ENCODE peak calls at places on chromosomes 16 and 17, in nine cellular contexts. One of them, this sample, is unnamed.
A peak's percentile ranks its signal among the peaks of the same experiment; 100 is the strongest.

GRCh38 chr17:37422971-37423625 is 16.4 kb downstream of the TADA2A start:
- DNase-seq in RPMI8226: no peak
- DNase-seq in ELR: no peak
- DNase-seq in cardiac septum: no peak
- DNase-seq in cardiac fibroblast: no peak
- DNase-seq in EL: no peak
- DNase-seq in stimulated activated CD4-positive, alpha-beta T cell treated with anti-CD3 and anti-CD28 coated beads, TNF-alpha, amount 100 ng/mL, for 48 hours: no peak
- DNase-seq in lung microvascular endothelial cell: no peak
- DNase-seq in uterus: no peak
- DNase-seq in this sample: no peak

GRCh38 chr17:74861554-74862107 is 1.9 kb upstream of the GRIN2C start:
- DNase-seq in RPMI8226: no peak
- DNase-seq in ELR: no peak
- DNase-seq in cardiac septum: no peak
- DNase-seq in cardiac fibroblast: no peak
- DNase-seq in EL: no peak
- DNase-seq in stimulated activated CD4-positive, alpha-beta T cell treated with anti-CD3 and anti-CD28 coated beads, TNF-alpha, amount 100 ng/mL, for 48 hours: no peak
- DNase-seq in lung microvascular endothelial cell: no peak
- DNase-seq in uterus: no peak
- DNase-seq in this sample: no peak

GRCh38 chr17:8151641-8152111 is 528 bp downstream of the PER1 start:
- DNase-seq in RPMI8226: no peak
- DNase-seq in ELR: peak; percentile 78
- DNase-seq in cardiac septum: peak; percentile 92
- DNase-seq in cardiac fibroblast: peak; percentile 86
- DNase-seq in EL: peak; percentile 68
- DNase-seq in stimulated activated CD4-positive, alpha-beta T cell treated with anti-CD3 and anti-CD28 coated beads, TNF-alpha, amount 100 ng/mL, for 48 hours: no peak
- DNase-seq in lung microvascular endothelial cell: peak; percentile 82
- DNase-seq in uterus: peak; percentile 96
- DNase-seq in this sample: no peak

GRCh38 chr17:48972749-48973097 is 4.3 kb upstream of the GIP start:
- DNase-seq in RPMI8226: no peak
- DNase-seq in ELR: no peak
- DNase-seq in cardiac septum: no peak
- DNase-seq in cardiac fibroblast: no peak
- DNase-seq in EL: no peak
- DNase-seq in stimulated activated CD4-positive, alpha-beta T cell treated with anti-CD3 and anti-CD28 coated beads, TNF-alpha, amount 100 ng/mL, for 48 hours: no peak
- DNase-seq in lung microvascular endothelial cell: no peak
- DNase-seq in uterus: no peak
- DNase-seq in this sample: no peak

GRCh38 chr17:61812747-61813146 is 50.6 kb downstream of the BRIP1 start:
- DNase-seq in RPMI8226: no peak
- DNase-seq in ELR: no peak
- DNase-seq in cardiac septum: no peak
- DNase-seq in cardiac fibroblast: no peak
- DNase-seq in EL: no peak
- DNase-seq in stimulated activated CD4-positive, alpha-beta T cell treated with anti-CD3 and anti-CD28 coated beads, TNF-alpha, amount 100 ng/mL, for 48 hours: no peak
- DNase-seq in lung microvascular endothelial cell: no peak
- DNase-seq in uterus: no peak
- DNase-seq in this sample: no peak

GRCh38 chr17:51353296-51353695 is 93.0 kb downstream of the UTP18 start:
- DNase-seq in RPMI8226: no peak
- DNase-seq in ELR: no peak
- DNase-seq in cardiac septum: no peak
- DNase-seq in cardiac fibroblast: no peak
- DNase-seq in EL: no peak
- DNase-seq in stimulated activated CD4-positive, alpha-beta T cell treated with anti-CD3 and anti-CD28 coated beads, TNF-alpha, amount 100 ng/mL, for 48 hours: no peak
- DNase-seq in lung microvascular endothelial cell: no peak
- DNase-seq in uterus: no peak
- DNase-seq in this sample: no peak

GRCh38 chr16:57374067-57374534 is 1.8 kb downstream of the CX3CL1 start:
- DNase-seq in RPMI8226: no peak
- DNase-seq in ELR: no peak
- DNase-seq in cardiac septum: no peak
- DNase-seq in cardiac fibroblast: peak; percentile 43
- DNase-seq in EL: no peak
- DNase-seq in stimulated activated CD4-positive, alpha-beta T cell treated with anti-CD3 and anti-CD28 coated beads, TNF-alpha, amount 100 ng/mL, for 48 hours: no peak
- DNase-seq in lung microvascular endothelial cell: no peak
- DNase-seq in uterus: peak; percentile 54
- DNase-seq in this sample: peak; percentile 9

GRCh38 chr16:26816266-26816665 is 250.5 kb upstream of the C16orf82 start:
- DNase-seq in RPMI8226: no peak
- DNase-seq in ELR: no peak
- DNase-seq in cardiac septum: no peak
- DNase-seq in cardiac fibroblast: no peak
- DNase-seq in EL: no peak
- DNase-seq in stimulated activated CD4-positive, alpha-beta T cell treated with anti-CD3 and anti-CD28 coated beads, TNF-alpha, amount 100 ng/mL, for 48 hours: no peak
- DNase-seq in lung microvascular endothelial cell: no peak
- DNase-seq in uterus: no peak
- DNase-seq in this sample: no peak

GRCh38 chr17:77184474-77184873 is 43.7 kb downstream of the SEC14L1 start:
- DNase-seq in RPMI8226: no peak
- DNase-seq in ELR: no peak
- DNase-seq in cardiac septum: no peak
- DNase-seq in cardiac fibroblast: no peak
- DNase-seq in EL: no peak
- DNase-seq in stimulated activated CD4-positive, alpha-beta T cell treated with anti-CD3 and anti-CD28 coated beads, TNF-alpha, amount 100 ng/mL, for 48 hours: no peak
- DNase-seq in lung microvascular endothelial cell: no peak
- DNase-seq in uterus: no peak
- DNase-seq in this sample: no peak

GRCh38 chr17:34850023-34850422 is 111.2 kb downstream of the CCT6B start:
- DNase-seq in RPMI8226: no peak
- DNase-seq in ELR: no peak
- DNase-seq in cardiac septum: no peak
- DNase-seq in cardiac fibroblast: no peak
- DNase-seq in EL: no peak
- DNase-seq in stimulated activated CD4-positive, alpha-beta T cell treated with anti-CD3 and anti-CD28 coated beads, TNF-alpha, amount 100 ng/mL, for 48 hours: no peak
- DNase-seq in lung microvascular endothelial cell: no peak
- DNase-seq in uterus: no peak
- DNase-seq in this sample: no peak

GRCh38 chr16:88681709-88682451 is 4.4 kb downstream of the SNAI3 start:
- DNase-seq in RPMI8226: peak; percentile 90
- DNase-seq in ELR: peak; percentile 49
- DNase-seq in cardiac septum: no peak
- DNase-seq in cardiac fibroblast: no peak
- DNase-seq in EL: no peak
- DNase-seq in stimulated activated CD4-positive, alpha-beta T cell treated with anti-CD3 and anti-CD28 coated beads, TNF-alpha, amount 100 ng/mL, for 48 hours: peak; percentile 75
- DNase-seq in lung microvascular endothelial cell: no peak
- DNase-seq in uterus: no peak
- DNase-seq in this sample: no peak

GRCh38 chr17:37731056-37731455 is 13.8 kb downstream of the HNF1B start:
- DNase-seq in RPMI8226: no peak
- DNase-seq in ELR: no peak
- DNase-seq in cardiac septum: no peak
- DNase-seq in cardiac fibroblast: no peak
- DNase-seq in EL: no peak
- DNase-seq in stimulated activated CD4-positive, alpha-beta T cell treated with anti-CD3 and anti-CD28 coated beads, TNF-alpha, amount 100 ng/mL, for 48 hours: no peak
- DNase-seq in lung microvascular endothelial cell: no peak
- DNase-seq in uterus: no peak
- DNase-seq in this sample: no peak

GRCh38 chr17:77498875-77499698 is 358.3 kb downstream of the SEC14L1 start:
- DNase-seq in RPMI8226: no peak
- DNase-seq in ELR: no peak
- DNase-seq in cardiac septum: peak; percentile 43
- DNase-seq in cardiac fibroblast: no peak
- DNase-seq in EL: no peak
- DNase-seq in stimulated activated CD4-positive, alpha-beta T cell treated with anti-CD3 and anti-CD28 coated beads, TNF-alpha, amount 100 ng/mL, for 48 hours: no peak
- DNase-seq in lung microvascular endothelial cell: no peak
- DNase-seq in uterus: peak; percentile 16
- DNase-seq in this sample: no peak

GRCh38 chr17:6078370-6078950 is 8.3 kb downstream of the WSCD1 start:
- DNase-seq in RPMI8226: no peak
- DNase-seq in ELR: no peak
- DNase-seq in cardiac septum: no peak
- DNase-seq in cardiac fibroblast: no peak
- DNase-seq in EL: no peak
- DNase-seq in stimulated activated CD4-positive, alpha-beta T cell treated with anti-CD3 and anti-CD28 coated beads, TNF-alpha, amount 100 ng/mL, for 48 hours: no peak
- DNase-seq in lung microvascular endothelial cell: no peak
- DNase-seq in uterus: no peak
- DNase-seq in this sample: peak; percentile 68

GRCh38 chr17:18039535-18040286 is 503 bp downstream of the GID4 start:
- DNase-seq in RPMI8226: peak; percentile 70
- DNase-seq in ELR: peak; percentile 45
- DNase-seq in cardiac septum: no peak
- DNase-seq in cardiac fibroblast: no peak
- DNase-seq in EL: peak; percentile 40
- DNase-seq in stimulated activated CD4-positive, alpha-beta T cell treated with anti-CD3 and anti-CD28 coated beads, TNF-alpha, amount 100 ng/mL, for 48 hours: no peak
- DNase-seq in lung microvascular endothelial cell: no peak
- DNase-seq in uterus: peak; percentile 31
- DNase-seq in this sample: peak; percentile 65

GRCh38 chr16:23362460-23363317 is 60.6 kb downstream of the SCNN1B start:
- DNase-seq in RPMI8226: no peak
- DNase-seq in ELR: no peak
- DNase-seq in cardiac septum: peak; percentile 60
- DNase-seq in cardiac fibroblast: no peak
- DNase-seq in EL: no peak
- DNase-seq in stimulated activated CD4-positive, alpha-beta T cell treated with anti-CD3 and anti-CD28 coated beads, TNF-alpha, amount 100 ng/mL, for 48 hours: no peak
- DNase-seq in lung microvascular endothelial cell: peak; percentile 97
- DNase-seq in uterus: peak; percentile 64
- DNase-seq in this sample: no peak

GRCh38 chr17:43219001-43219400 is 7.3 kb downstream of the TMEM106A start:
- DNase-seq in RPMI8226: no peak
- DNase-seq in ELR: no peak
- DNase-seq in cardiac septum: no peak
- DNase-seq in cardiac fibroblast: no peak
- DNase-seq in EL: no peak
- DNase-seq in stimulated activated CD4-positive, alpha-beta T cell treated with anti-CD3 and anti-CD28 coated beads, TNF-alpha, amount 100 ng/mL, for 48 hours: no peak
- DNase-seq in lung microvascular endothelial cell: no peak
- DNase-seq in uterus: no peak
- DNase-seq in this sample: no peak

GRCh38 chr16:24309222-24309905 is 53.2 kb downstream of the CACNG3 start:
- DNase-seq in RPMI8226: peak; percentile 73
- DNase-seq in ELR: peak; percentile 52
- DNase-seq in cardiac septum: no peak
- DNase-seq in cardiac fibroblast: peak; percentile 15
- DNase-seq in EL: peak; percentile 49
- DNase-seq in stimulated activated CD4-positive, alpha-beta T cell treated with anti-CD3 and anti-CD28 coated beads, TNF-alpha, amount 100 ng/mL, for 48 hours: peak; percentile 54
- DNase-seq in lung microvascular endothelial cell: peak; percentile 59
- DNase-seq in uterus: no peak
- DNase-seq in this sample: no peak

GRCh38 chr17:64250211-64250835 is 12.7 kb downstream of the TEX2 start:
- DNase-seq in RPMI8226: no peak
- DNase-seq in ELR: no peak
- DNase-seq in cardiac septum: no peak
- DNase-seq in cardiac fibroblast: no peak
- DNase-seq in EL: no peak
- DNase-seq in stimulated activated CD4-positive, alpha-beta T cell treated with anti-CD3 and anti-CD28 coated beads, TNF-alpha, amount 100 ng/mL, for 48 hours: no peak
- DNase-seq in lung microvascular endothelial cell: peak; percentile 11
- DNase-seq in uterus: no peak
- DNase-seq in this sample: no peak

GRCh38 chr16:17359778-17360177 is 111.0 kb downstream of the XYLT1 start:
- DNase-seq in RPMI8226: peak; percentile 25
- DNase-seq in ELR: peak; percentile 50
- DNase-seq in cardiac septum: no peak
- DNase-seq in cardiac fibroblast: peak; percentile 9
- DNase-seq in EL: peak; percentile 79
- DNase-seq in stimulated activated CD4-positive, alpha-beta T cell treated with anti-CD3 and anti-CD28 coated beads, TNF-alpha, amount 100 ng/mL, for 48 hours: peak; percentile 58
- DNase-seq in lung microvascular endothelial cell: no peak
- DNase-seq in uterus: no peak
- DNase-seq in this sample: no peak

GRCh38 chr17:74986206-74986576 is 1.2 kb upstream of the CDR2L start:
- DNase-seq in RPMI8226: no peak
- DNase-seq in ELR: no peak
- DNase-seq in cardiac septum: no peak
- DNase-seq in cardiac fibroblast: no peak
- DNase-seq in EL: no peak
- DNase-seq in stimulated activated CD4-positive, alpha-beta T cell treated with anti-CD3 and anti-CD28 coated beads, TNF-alpha, amount 100 ng/mL, for 48 hours: no peak
- DNase-seq in lung microvascular endothelial cell: no peak
- DNase-seq in uterus: no peak
- DNase-seq in this sample: no peak

GRCh38 chr16:51359141-51359960 is 208.3 kb upstream of the SALL1 start:
- DNase-seq in RPMI8226: no peak
- DNase-seq in ELR: no peak
- DNase-seq in cardiac septum: no peak
- DNase-seq in cardiac fibroblast: peak; percentile 12
- DNase-seq in EL: no peak
- DNase-seq in stimulated activated CD4-positive, alpha-beta T cell treated with anti-CD3 and anti-CD28 coated beads, TNF-alpha, amount 100 ng/mL, for 48 hours: no peak
- DNase-seq in lung microvascular endothelial cell: no peak
- DNase-seq in uterus: peak; percentile 49
- DNase-seq in this sample: peak; percentile 76

GRCh38 chr16:25317732-25318316 is 60.2 kb upstream of the ZKSCAN2 start:
- DNase-seq in RPMI8226: no peak
- DNase-seq in ELR: no peak
- DNase-seq in cardiac septum: no peak
- DNase-seq in cardiac fibroblast: no peak
- DNase-seq in EL: no peak
- DNase-seq in stimulated activated CD4-positive, alpha-beta T cell treated with anti-CD3 and anti-CD28 coated beads, TNF-alpha, amount 100 ng/mL, for 48 hours: no peak
- DNase-seq in lung microvascular endothelial cell: no peak
- DNase-seq in uterus: no peak
- DNase-seq in this sample: no peak

GRCh38 chr17:17928422-17929386 is 43.5 kb downstream of the TOM1L2 start:
- DNase-seq in RPMI8226: no peak
- DNase-seq in ELR: no peak
- DNase-seq in cardiac septum: no peak
- DNase-seq in cardiac fibroblast: peak; percentile 40
- DNase-seq in EL: no peak
- DNase-seq in stimulated activated CD4-positive, alpha-beta T cell treated with anti-CD3 and anti-CD28 coated beads, TNF-alpha, amount 100 ng/mL, for 48 hours: no peak
- DNase-seq in lung microvascular endothelial cell: peak; percentile 29
- DNase-seq in uterus: no peak
- DNase-seq in this sample: peak; percentile 49

GRCh38 chr17:6104956-6105355 is 34.8 kb downstream of the WSCD1 start:
- DNase-seq in RPMI8226: no peak
- DNase-seq in ELR: no peak
- DNase-seq in cardiac septum: no peak
- DNase-seq in cardiac fibroblast: no peak
- DNase-seq in EL: no peak
- DNase-seq in stimulated activated CD4-positive, alpha-beta T cell treated with anti-CD3 and anti-CD28 coated beads, TNF-alpha, amount 100 ng/mL, for 48 hours: no peak
- DNase-seq in lung microvascular endothelial cell: no peak
- DNase-seq in uterus: no peak
- DNase-seq in this sample: no peak

GRCh38 chr16:58426095-58426494 is 33.8 kb downstream of the GINS3 start:
- DNase-seq in RPMI8226: peak; percentile 71
- DNase-seq in ELR: no peak
- DNase-seq in cardiac septum: no peak
- DNase-seq in cardiac fibroblast: no peak
- DNase-seq in EL: no peak
- DNase-seq in stimulated activated CD4-positive, alpha-beta T cell treated with anti-CD3 and anti-CD28 coated beads, TNF-alpha, amount 100 ng/mL, for 48 hours: no peak
- DNase-seq in lung microvascular endothelial cell: no peak
- DNase-seq in uterus: no peak
- DNase-seq in this sample: no peak

GRCh38 chr17:56656961-56657360 is 63.5 kb downstream of the NOG start:
- DNase-seq in RPMI8226: no peak
- DNase-seq in ELR: no peak
- DNase-seq in cardiac septum: no peak
- DNase-seq in cardiac fibroblast: no peak
- DNase-seq in EL: no peak
- DNase-seq in stimulated activated CD4-positive, alpha-beta T cell treated with anti-CD3 and anti-CD28 coated beads, TNF-alpha, amount 100 ng/mL, for 48 hours: no peak
- DNase-seq in lung microvascular endothelial cell: no peak
- DNase-seq in uterus: no peak
- DNase-seq in this sample: no peak

GRCh38 chr16:3609895-3610697 is 1.3 kb downstream of the SLX4 start:
- DNase-seq in RPMI8226: no peak
- DNase-seq in ELR: no peak
- DNase-seq in cardiac septum: no peak
- DNase-seq in cardiac fibroblast: peak; percentile 10
- DNase-seq in EL: peak; percentile 16
- DNase-seq in stimulated activated CD4-positive, alpha-beta T cell treated with anti-CD3 and anti-CD28 coated beads, TNF-alpha, amount 100 ng/mL, for 48 hours: no peak
- DNase-seq in lung microvascular endothelial cell: peak; percentile 19
- DNase-seq in uterus: no peak
- DNase-seq in this sample: no peak

GRCh38 chr16:67149276-67150057 is 1.3 kb downstream of the B3GNT9 start:
- DNase-seq in RPMI8226: no peak
- DNase-seq in ELR: no peak
- DNase-seq in cardiac septum: no peak
- DNase-seq in cardiac fibroblast: no peak
- DNase-seq in EL: no peak
- DNase-seq in stimulated activated CD4-positive, alpha-beta T cell treated with anti-CD3 and anti-CD28 coated beads, TNF-alpha, amount 100 ng/mL, for 48 hours: no peak
- DNase-seq in lung microvascular endothelial cell: no peak
- DNase-seq in uterus: no peak
- DNase-seq in this sample: peak; percentile 71

GRCh38 chr17:42937712-42938596 is 26.3 kb downstream of the AARSD1 start:
- DNase-seq in RPMI8226: peak; percentile 68
- DNase-seq in ELR: peak; percentile 82
- DNase-seq in cardiac septum: no peak
- DNase-seq in cardiac fibroblast: peak; percentile 78
- DNase-seq in EL: peak; percentile 65
- DNase-seq in stimulated activated CD4-positive, alpha-beta T cell treated with anti-CD3 and anti-CD28 coated beads, TNF-alpha, amount 100 ng/mL, for 48 hours: no peak
- DNase-seq in lung microvascular endothelial cell: peak; percentile 74
- DNase-seq in uterus: peak; percentile 29
- DNase-seq in this sample: peak; percentile 61

GRCh38 chr17:44636562-44636961 is 19.7 kb upstream of the MEIOC start:
- DNase-seq in RPMI8226: peak; percentile 38
- DNase-seq in ELR: peak; percentile 67
- DNase-seq in cardiac septum: no peak
- DNase-seq in cardiac fibroblast: peak; percentile 76
- DNase-seq in EL: peak; percentile 55
- DNase-seq in stimulated activated CD4-positive, alpha-beta T cell treated with anti-CD3 and anti-CD28 coated beads, TNF-alpha, amount 100 ng/mL, for 48 hours: no peak
- DNase-seq in lung microvascular endothelial cell: peak; percentile 41
- DNase-seq in uterus: no peak
- DNase-seq in this sample: peak; percentile 11

This sample was measured in retina.